ENCODE peak calls at places on chromosomes 16 and 17, in ten cellular contexts. One of them, this sample, is unnamed.

GRCh38 chr17:68238894-68239293 is 8.9 kb upstream of the AMZ2 start:
- DNase-seq in GM13976: no peak
- DNase-seq in uterus: no peak
- DNase-seq in tibial artery: no peak
- DNase-seq in mucosa of descending colon: no peak
- DNase-seq in esophagus squamous epithelium: no peak
- DNase-seq in right lobe of liver: no peak
- DNase-seq in cardiac muscle cell: no peak
- DNase-seq in heart right ventricle: no peak
- DNase-seq in OCI-LY7: peak
- DNase-seq in this sample: no peak

GRCh38 chr17:67440311-67441051 is 63.4 kb downstream of the PITPNC1 start:
- DNase-seq in GM13976: no peak
- DNase-seq in uterus: no peak
- DNase-seq in tibial artery: no peak
- DNase-seq in mucosa of descending colon: no peak
- DNase-seq in esophagus squamous epithelium: no peak
- DNase-seq in right lobe of liver: no peak
- DNase-seq in cardiac muscle cell: peak
- DNase-seq in heart right ventricle: no peak
- DNase-seq in OCI-LY7: no peak
- DNase-seq in this sample: no peak

GRCh38 chr16:10995555-10995954 is 51.2 kb downstream of the CLEC16A start:
- DNase-seq in GM13976: no peak
- DNase-seq in uterus: no peak
- DNase-seq in tibial artery: no peak
- DNase-seq in mucosa of descending colon: no peak
- DNase-seq in esophagus squamous epithelium: no peak
- DNase-seq in right lobe of liver: no peak
- DNase-seq in cardiac muscle cell: no peak
- DNase-seq in heart right ventricle: no peak
- DNase-seq in OCI-LY7: no peak
- DNase-seq in this sample: no peak

GRCh38 chr16:73058221-73058615 is 10.3 kb upstream of the ZFHX3 start:
- DNase-seq in GM13976: peak
- DNase-seq in uterus: no peak
- DNase-seq in tibial artery: peak
- DNase-seq in mucosa of descending colon: peak
- DNase-seq in esophagus squamous epithelium: no peak
- DNase-seq in right lobe of liver: peak
- DNase-seq in cardiac muscle cell: peak
- DNase-seq in heart right ventricle: peak
- DNase-seq in OCI-LY7: peak
- DNase-seq in this sample: peak

GRCh38 chr16:14050297-14051027 is 20.7 kb upstream of the MRTFB start:
- DNase-seq in GM13976: no peak
- DNase-seq in uterus: no peak
- DNase-seq in tibial artery: no peak
- DNase-seq in mucosa of descending colon: no peak
- DNase-seq in esophagus squamous epithelium: no peak
- DNase-seq in right lobe of liver: no peak
- DNase-seq in cardiac muscle cell: peak
- DNase-seq in heart right ventricle: no peak
- DNase-seq in OCI-LY7: no peak
- DNase-seq in this sample: no peak

GRCh38 chr17:27585153-27585681 is 45.8 kb upstream of the LGALS9 start:
- DNase-seq in GM13976: peak
- DNase-seq in uterus: no peak
- DNase-seq in tibial artery: no peak
- DNase-seq in mucosa of descending colon: no peak
- DNase-seq in esophagus squamous epithelium: no peak
- DNase-seq in right lobe of liver: no peak
- DNase-seq in cardiac muscle cell: no peak
- DNase-seq in heart right ventricle: no peak
- DNase-seq in OCI-LY7: no peak
- DNase-seq in this sample: peak

GRCh38 chr17:73156887-73157870 is 7.6 kb upstream of the SSTR2 start:
- DNase-seq in GM13976: no peak
- DNase-seq in uterus: no peak
- DNase-seq in tibial artery: no peak
- DNase-seq in mucosa of descending colon: no peak
- DNase-seq in esophagus squamous epithelium: no peak
- DNase-seq in right lobe of liver: no peak
- DNase-seq in cardiac muscle cell: no peak
- DNase-seq in heart right ventricle: no peak
- DNase-seq in OCI-LY7: no peak
- DNase-seq in this sample: peak

GRCh38 chr17:43568506-43569082 is 22.5 kb upstream of the ETV4 start:
- DNase-seq in GM13976: no peak
- DNase-seq in uterus: no peak
- DNase-seq in tibial artery: no peak
- DNase-seq in mucosa of descending colon: no peak
- DNase-seq in esophagus squamous epithelium: no peak
- DNase-seq in right lobe of liver: no peak
- DNase-seq in cardiac muscle cell: no peak
- DNase-seq in heart right ventricle: no peak
- DNase-seq in OCI-LY7: no peak
- DNase-seq in this sample: no peak

GRCh38 chr17:67441052-67441738 is 64.1 kb downstream of the PITPNC1 start:
- DNase-seq in GM13976: peak
- DNase-seq in uterus: peak
- DNase-seq in tibial artery: no peak
- DNase-seq in mucosa of descending colon: peak
- DNase-seq in esophagus squamous epithelium: no peak
- DNase-seq in right lobe of liver: no peak
- DNase-seq in cardiac muscle cell: peak
- DNase-seq in heart right ventricle: no peak
- DNase-seq in OCI-LY7: peak
- DNase-seq in this sample: peak

GRCh38 chr17:80992948-80993624 is 1.4 kb downstream of the CHMP6 start:
- DNase-seq in GM13976: peak
- DNase-seq in uterus: no peak
- DNase-seq in tibial artery: no peak
- DNase-seq in mucosa of descending colon: no peak
- DNase-seq in esophagus squamous epithelium: no peak
- DNase-seq in right lobe of liver: peak
- DNase-seq in cardiac muscle cell: no peak
- DNase-seq in heart right ventricle: no peak
- DNase-seq in OCI-LY7: no peak
- DNase-seq in this sample: peak

GRCh38 chr17:28928061-28928460 is 23.3 kb downstream of the PHF12 start:
- DNase-seq in GM13976: no peak
- DNase-seq in uterus: no peak
- DNase-seq in tibial artery: no peak
- DNase-seq in mucosa of descending colon: no peak
- DNase-seq in esophagus squamous epithelium: no peak
- DNase-seq in right lobe of liver: no peak
- DNase-seq in cardiac muscle cell: no peak
- DNase-seq in heart right ventricle: no peak
- DNase-seq in OCI-LY7: no peak
- DNase-seq in this sample: no peak

GRCh38 chr17:78026381-78026780 is 67.9 kb downstream of the TNRC6C start:
- DNase-seq in GM13976: no peak
- DNase-seq in uterus: no peak
- DNase-seq in tibial artery: no peak
- DNase-seq in mucosa of descending colon: no peak
- DNase-seq in esophagus squamous epithelium: no peak
- DNase-seq in right lobe of liver: no peak
- DNase-seq in cardiac muscle cell: peak
- DNase-seq in heart right ventricle: no peak
- DNase-seq in OCI-LY7: no peak
- DNase-seq in this sample: no peak

GRCh38 chr17:33964344-33964979 is 290.6 kb upstream of the CCL2 start:
- DNase-seq in GM13976: peak
- DNase-seq in uterus: no peak
- DNase-seq in tibial artery: no peak
- DNase-seq in mucosa of descending colon: peak
- DNase-seq in esophagus squamous epithelium: no peak
- DNase-seq in right lobe of liver: no peak
- DNase-seq in cardiac muscle cell: no peak
- DNase-seq in heart right ventricle: no peak
- DNase-seq in OCI-LY7: peak
- DNase-seq in this sample: peak

GRCh38 chr17:74332763-74333220 is 6.8 kb downstream of the KIF19 start:
- DNase-seq in GM13976: no peak
- DNase-seq in uterus: no peak
- DNase-seq in tibial artery: no peak
- DNase-seq in mucosa of descending colon: peak
- DNase-seq in esophagus squamous epithelium: no peak
- DNase-seq in right lobe of liver: no peak
- DNase-seq in cardiac muscle cell: no peak
- DNase-seq in heart right ventricle: no peak
- DNase-seq in OCI-LY7: peak
- DNase-seq in this sample: no peak

GRCh38 chr17:35889818-35890773 is 9.9 kb upstream of the CCL5 start:
- DNase-seq in GM13976: no peak
- DNase-seq in uterus: no peak
- DNase-seq in tibial artery: peak
- DNase-seq in mucosa of descending colon: no peak
- DNase-seq in esophagus squamous epithelium: no peak
- DNase-seq in right lobe of liver: no peak
- DNase-seq in cardiac muscle cell: peak
- DNase-seq in heart right ventricle: no peak
- DNase-seq in OCI-LY7: no peak
- DNase-seq in this sample: no peak

DNA sequence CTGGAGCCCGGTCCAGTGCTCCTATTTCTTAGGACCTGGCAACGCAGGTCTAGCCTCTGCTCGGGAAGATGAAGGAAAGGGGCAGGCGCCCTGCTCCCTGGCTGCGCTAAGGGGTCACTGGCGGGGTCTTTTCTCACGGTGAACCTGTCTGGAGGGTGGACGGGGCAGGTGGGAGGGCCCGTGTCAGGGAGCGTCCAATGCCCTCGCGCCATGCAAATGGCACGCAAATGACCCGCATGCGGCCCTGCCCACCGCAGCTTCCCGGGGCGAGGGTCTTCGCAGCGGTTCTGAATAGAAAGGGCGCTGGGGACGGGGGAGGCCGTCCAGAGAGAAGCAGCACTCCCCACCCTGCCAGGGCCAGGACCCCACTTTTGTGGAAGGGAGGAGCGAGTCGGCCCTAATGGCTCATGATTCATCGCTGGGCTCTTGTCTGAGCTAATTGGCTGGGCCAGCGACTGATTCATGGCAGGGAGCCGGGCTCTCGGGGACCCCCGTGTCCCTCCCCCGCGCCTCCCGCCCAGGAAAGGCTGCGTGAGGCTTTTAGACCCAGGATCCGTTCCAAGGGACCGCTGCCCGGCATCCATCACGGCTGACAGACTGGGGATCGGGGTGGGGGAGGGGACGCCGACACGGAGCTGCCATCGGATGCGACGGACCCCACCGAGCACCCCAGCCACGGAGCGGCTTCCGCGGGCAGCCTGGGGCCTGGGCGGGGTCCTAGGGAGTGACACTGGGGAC is 25.1 kb upstream of the NGFR start:
- DNase-seq in GM13976: no peak
- DNase-seq in uterus: no peak
- DNase-seq in tibial artery: no peak
- DNase-seq in mucosa of descending colon: no peak
- DNase-seq in esophagus squamous epithelium: no peak
- DNase-seq in right lobe of liver: no peak
- DNase-seq in cardiac muscle cell: no peak
- DNase-seq in heart right ventricle: peak
- DNase-seq in OCI-LY7: no peak
- DNase-seq in this sample: no peak
- TF ChIP-seq CTCF in GM13976: no peak
- TF ChIP-seq CTCF in uterus: no peak
- TF ChIP-seq CTCF in tibial artery: no peak
- TF ChIP-seq CTCF in mucosa of descending colon: no peak
- TF ChIP-seq CTCF in esophagus squamous epithelium: no peak
- TF ChIP-seq CTCF in right lobe of liver: no peak
- TF ChIP-seq CTCF in cardiac muscle cell: no peak
- TF ChIP-seq CTCF in heart right ventricle: no peak
- TF ChIP-seq CTCF in OCI-LY7: no peak
- TF ChIP-seq CTCF in this sample: no peak

DNA sequence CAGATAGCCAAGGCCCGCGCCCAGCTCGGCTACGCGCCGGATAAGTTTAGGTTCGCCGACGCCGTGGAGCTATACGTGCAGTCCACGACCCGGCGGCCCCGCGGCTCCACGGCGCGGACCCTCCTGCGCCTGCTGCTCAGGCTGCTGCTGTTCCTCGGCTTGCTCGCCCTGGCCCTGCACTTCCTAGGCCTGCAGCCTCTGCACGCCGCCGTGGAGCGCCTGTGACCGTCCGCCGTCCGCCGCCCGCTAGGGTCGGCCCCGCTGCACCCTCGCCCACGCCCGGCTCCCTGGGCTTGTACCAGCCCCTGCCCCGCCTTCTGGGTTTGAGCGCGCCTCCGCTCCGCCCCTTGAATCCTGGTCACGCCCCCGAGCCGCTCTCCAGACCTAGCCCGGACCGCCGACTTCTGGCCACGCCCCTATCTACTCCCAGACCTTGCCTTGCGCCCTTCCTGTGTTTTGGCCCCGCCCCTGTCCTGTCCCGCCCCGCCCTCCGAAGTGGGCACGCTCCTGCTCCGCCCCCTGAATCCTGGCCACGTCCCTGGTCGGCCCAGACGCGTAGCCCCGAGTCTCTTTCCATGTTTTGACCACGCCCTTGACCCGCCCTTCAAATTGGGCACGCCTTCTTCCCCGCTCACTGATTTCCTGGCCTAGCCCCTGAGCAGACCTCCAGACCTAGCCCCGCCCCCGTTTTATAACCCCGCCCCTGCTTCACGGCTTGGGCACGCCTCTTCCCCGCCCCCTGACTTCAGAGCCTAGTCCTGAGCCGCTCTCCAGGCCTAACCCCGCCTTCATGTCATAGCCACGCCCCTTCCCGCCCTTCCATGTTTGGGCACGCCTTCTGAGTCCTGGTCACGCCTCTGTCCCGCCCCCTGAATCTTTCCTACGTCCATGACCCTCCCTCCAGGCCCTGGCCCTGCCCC is 15.6 kb upstream of the EEF2K start:
- DNase-seq in GM13976: peak
- DNase-seq in uterus: peak
- DNase-seq in tibial artery: peak
- DNase-seq in mucosa of descending colon: peak
- DNase-seq in esophagus squamous epithelium: peak
- DNase-seq in right lobe of liver: peak
- DNase-seq in cardiac muscle cell: peak
- DNase-seq in heart right ventricle: peak
- DNase-seq in OCI-LY7: peak
- DNase-seq in this sample: peak
- TF ChIP-seq CTCF in GM13976: no peak
- TF ChIP-seq CTCF in uterus: peak
- TF ChIP-seq CTCF in tibial artery: no peak
- TF ChIP-seq CTCF in mucosa of descending colon: peak
- TF ChIP-seq CTCF in esophagus squamous epithelium: no peak
- TF ChIP-seq CTCF in right lobe of liver: no peak
- TF ChIP-seq CTCF in cardiac muscle cell: no peak
- TF ChIP-seq CTCF in heart right ventricle: no peak
- TF ChIP-seq CTCF in OCI-LY7: no peak
- TF ChIP-seq CTCF in this sample: no peak

GRCh38 chr17:17661834-17662233 is 19.4 kb upstream of the RAI1 start:
- DNase-seq in GM13976: no peak
- DNase-seq in uterus: no peak
- DNase-seq in tibial artery: no peak
- DNase-seq in mucosa of descending colon: no peak
- DNase-seq in esophagus squamous epithelium: no peak
- DNase-seq in right lobe of liver: no peak
- DNase-seq in cardiac muscle cell: no peak
- DNase-seq in heart right ventricle: no peak
- DNase-seq in OCI-LY7: no peak
- DNase-seq in this sample: no peak
- TF ChIP-seq CTCF in GM13976: no peak
- TF ChIP-seq CTCF in uterus: no peak
- TF ChIP-seq CTCF in tibial artery: no peak
- TF ChIP-seq CTCF in mucosa of descending colon: no peak
- TF ChIP-seq CTCF in esophagus squamous epithelium: no peak
- TF ChIP-seq CTCF in right lobe of liver: no peak
- TF ChIP-seq CTCF in cardiac muscle cell: no peak
- TF ChIP-seq CTCF in heart right ventricle: no peak
- TF ChIP-seq CTCF in OCI-LY7: peak
- TF ChIP-seq CTCF in this sample: no peak

GRCh38 chr16:30342751-30343490 is 12.2 kb downstream of the CD2BP2 start:
- DNase-seq in GM13976: no peak
- DNase-seq in uterus: no peak
- DNase-seq in tibial artery: no peak
- DNase-seq in mucosa of descending colon: no peak
- DNase-seq in esophagus squamous epithelium: no peak
- DNase-seq in right lobe of liver: no peak
- DNase-seq in cardiac muscle cell: no peak
- DNase-seq in heart right ventricle: no peak
- DNase-seq in OCI-LY7: peak
- DNase-seq in this sample: no peak
- TF ChIP-seq CTCF in GM13976: no peak
- TF ChIP-seq CTCF in uterus: no peak
- TF ChIP-seq CTCF in tibial artery: no peak
- TF ChIP-seq CTCF in mucosa of descending colon: no peak
- TF ChIP-seq CTCF in esophagus squamous epithelium: no peak
- TF ChIP-seq CTCF in right lobe of liver: no peak
- TF ChIP-seq CTCF in cardiac muscle cell: no peak
- TF ChIP-seq CTCF in heart right ventricle: no peak
- TF ChIP-seq CTCF in OCI-LY7: no peak
- TF ChIP-seq CTCF in this sample: no peak